ENCODE peak calls at places on chromosome X, in seven cellular contexts. I is esophagus squamous epithelium, M is ovary, G is upper lobe of right lung, U is mammary epithelial cell, S is transverse colon, B is adipocyte. N is an unnamed sample. For H3K9me3, the result is how much of the 10 kb centered on the place peaks cover.

GRCh38 chrX:136779346-136779781 is 1.4 kb downstream of the ARHGEF6 start:
- DNase-seq in I (no peak), M (no peak), G (no peak), U (no peak), S (no peak), B (no peak), N (no peak)

GRCh38 chrX:104659037-104659744 is 93.2 kb downstream of the IL1RAPL2 start:
- DNase-seq in I (no peak), M (peak), G (no peak), U (peak), S (no peak), B (no peak), N (peak)

GRCh38 chrX:17042046-17042445 is 95.6 kb downstream of the REPS2 start:
- DNase-seq in I (no peak), M (no peak), G (no peak), U (no peak), S (no peak), B (peak), N (no peak)

GRCh38 chrX:53087378-53087777 is 5.2 kb downstream of the TSPYL2 start:
- DNase-seq in I (no peak), M (no peak), G (no peak), U (no peak), S (no peak), B (no peak), N (no peak)

GRCh38 chrX:48631376-48632090 is 34.2 kb downstream of the WDR13 start:
- DNase-seq in I (peak), M (peak), G (peak), U (peak), S (peak), B (peak), N (peak)

GRCh38 chrX:40012800-40013682 is 84.7 kb downstream of the BCOR start:
- DNase-seq in I (no peak), M (peak), G (peak), U (peak), S (peak), B (peak), N (peak)

GRCh38 chrX:71919436-71919835 is 8.8 kb downstream of the NHSL2 start:
- DNase-seq in I (no peak), M (no peak), G (no peak), U (no peak), S (no peak), B (peak), N (no peak)

GRCh38 chrX:23907106-23907495 is 637 bp downstream of the APOO start:
- DNase-seq in I (no peak), M (no peak), G (no peak), U (no peak), S (no peak), B (no peak), N (no peak)

GRCh38 chrX:40727599-40728252 is 7.6 kb downstream of the MED14 start:
- DNase-seq in I (no peak), M (no peak), G (no peak), U (no peak), S (no peak), B (no peak), N (no peak)

GRCh38 chrX:66014084-66014483 is 25.8 kb downstream of the VSIG4 start:
- DNase-seq in I (no peak), M (no peak), G (no peak), U (no peak), S (no peak), B (no peak), N (no peak)

GRCh38 chrX:120205816-120206753 is 44.5 kb upstream of the ZBTB33 start:
- DNase-seq in I (no peak), M (no peak), G (no peak), U (peak), S (no peak), B (no peak), N (no peak)

GRCh38 chrX:10685923-10686595 is 65.7 kb upstream of the MID1 start:
- DNase-seq in I (no peak), M (no peak), G (no peak), U (peak), S (no peak), B (no peak), N (no peak)

GRCh38 chrX:141814213-141814857 is 23.8 kb upstream of the MAGEC3 start:
- DNase-seq in I (no peak), M (no peak), G (no peak), U (no peak), S (no peak), B (no peak), N (no peak)

GRCh38 chrX:130280901-130281300 is 12.2 kb upstream of the ZNF280C start:
- DNase-seq in I (no peak), M (no peak), G (no peak), U (no peak), S (no peak), B (no peak), N (no peak)

GRCh38 chrX:66638591-66639500 is at the start of gene EDA2R:
- DNase-seq in I (no peak), M (peak), G (no peak), U (peak), S (peak), B (peak), N (peak)

GRCh38 chrX:129762448-129762847 is 17.3 kb upstream of the SASH3 start:
- DNase-seq in I (no peak), M (no peak), G (no peak), U (no peak), S (no peak), B (no peak), N (no peak)

GRCh38 chrX:14927391-14927790 is 54.2 kb downstream of the MOSPD2 start:
- DNase-seq in I (no peak), M (no peak), G (no peak), U (no peak), S (no peak), B (peak), N (no peak)

GRCh38 chrX:119654112-119654531 is 38.8 kb downstream of the SEPTIN6 start:
- DNase-seq in I (no peak), M (peak), G (no peak), U (no peak), S (no peak), B (peak), N (no peak)

DNA sequence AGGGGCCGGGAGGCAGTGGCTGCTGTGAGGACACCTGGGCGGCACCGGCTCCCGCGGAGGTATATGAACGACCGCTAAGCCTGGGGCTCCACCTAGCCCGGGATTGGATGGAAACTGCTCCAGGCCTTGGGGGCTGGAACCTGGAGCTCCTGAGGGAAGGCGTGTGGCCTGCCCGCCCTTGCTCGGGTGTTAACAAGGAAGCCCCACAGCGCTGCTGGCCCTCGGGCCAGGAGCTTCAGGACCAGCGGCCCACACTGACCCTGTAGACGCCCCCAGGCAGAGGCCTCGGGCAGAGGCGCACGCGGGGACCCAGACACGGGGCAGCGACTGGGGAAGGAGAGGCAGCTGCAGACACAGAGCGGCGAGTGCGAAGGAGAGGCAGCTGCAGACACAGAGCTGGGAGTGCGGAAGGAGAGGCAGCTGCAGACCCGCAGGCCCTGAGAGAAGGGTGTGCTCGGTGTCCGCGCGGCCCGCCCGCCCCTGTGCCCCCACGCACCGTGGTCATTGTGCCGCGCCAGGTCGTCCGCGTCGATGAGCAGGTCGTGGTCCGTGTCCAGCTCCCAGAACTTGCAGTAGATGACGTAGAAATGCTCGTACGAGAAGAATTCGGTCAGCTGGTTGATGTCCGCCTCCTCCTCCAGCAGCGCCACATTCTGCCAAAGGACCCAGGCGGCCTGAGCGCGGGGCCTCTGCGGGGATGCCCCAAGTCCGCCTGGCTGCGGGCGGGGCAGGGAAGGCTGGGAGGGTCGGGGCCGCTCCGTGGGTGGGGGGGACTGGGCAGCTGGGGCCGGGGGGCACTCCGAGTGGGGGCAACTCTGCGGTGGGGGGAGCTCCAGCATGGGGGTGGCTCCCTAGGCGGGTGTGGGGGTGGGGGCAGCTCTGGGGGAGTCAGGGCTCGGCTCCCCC is 26.7 kb upstream of the GTPBP6 start:
- DNase-seq in I (no peak), M (peak), G (peak), U (no peak), S (no peak), B (no peak), N (peak)
- H3K9me3 ChIP-seq in I (under half), M (under half), G (under half), U (under half), S (under half), B (under half), N (under half)

GRCh38 chrX:13151806-13152510 is 107.5 kb upstream of the FAM9C start:
- DNase-seq in I (no peak), M (no peak), G (no peak), U (no peak), S (no peak), B (no peak), N (no peak)
- H3K9me3 ChIP-seq in I (under half), M (under half), G (under half), U (under half), S (under half), B (under half), N (under half)

DNA sequence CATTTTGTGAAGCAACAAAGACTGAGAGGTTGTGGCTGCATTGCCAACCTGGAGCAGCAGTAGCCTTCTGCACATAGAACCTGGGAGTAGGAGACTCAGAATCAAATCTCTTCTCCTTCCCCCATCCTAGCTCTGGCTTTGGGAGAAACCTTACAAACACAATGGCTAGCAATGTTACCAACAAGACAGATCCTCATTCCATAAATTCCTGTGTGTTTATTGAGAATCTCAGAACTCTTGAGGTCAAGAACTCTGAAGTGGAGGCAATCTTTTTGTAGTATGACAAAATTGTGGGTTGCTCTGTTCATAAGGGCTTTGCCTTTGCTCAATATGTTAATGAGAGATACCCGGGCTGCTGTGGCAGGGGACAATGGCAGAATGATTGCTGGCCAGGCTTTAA is 406.7 kb upstream of the SPANXN1 start:
- DNase-seq in I (no peak), M (no peak), G (no peak), U (peak), S (no peak), B (no peak), N (no peak)
- H3K9me3 ChIP-seq in I (under half), M (under half), G (under half), U (under half), S (under half), B (under half), N (under half)

GRCh38 chrX:67648361-67648760 is 104.5 kb downstream of the AR start:
- DNase-seq in I (no peak), M (no peak), G (no peak), U (no peak), S (no peak), B (no peak), N (no peak)

GRCh38 chrX:67651437-67652142 is 107.8 kb downstream of the AR start:
- DNase-seq in I (no peak), M (no peak), G (no peak), U (no peak), S (no peak), B (no peak), N (no peak)

GRCh38 chrX:67652581-67652980 is 108.8 kb downstream of the AR start:
- DNase-seq in I (no peak), M (no peak), G (no peak), U (no peak), S (no peak), B (no peak), N (no peak)

GRCh38 chrX:67654301-67654700 is 110.5 kb downstream of the AR start:
- DNase-seq in I (no peak), M (no peak), G (no peak), U (no peak), S (no peak), B (no peak), N (no peak)
- H3K9me3 ChIP-seq in I (under half), M (under half), G (under half), U (under half), S (under half), B (under half), N (under half)

GRCh38 chrX:154596290-154596929 is 11.5 kb downstream of the CTAG1A start:
- DNase-seq in I (no peak), M (no peak), G (no peak), U (peak), S (no peak), B (peak), N (no peak)

GRCh38 chrX:154593201-154593600 is 8.3 kb downstream of the CTAG1A start:
- DNase-seq in I (no peak), M (no peak), G (no peak), U (no peak), S (no peak), B (no peak), N (peak)

GRCh38 chrX:154594491-154594890 is 9.6 kb downstream of the CTAG1A start:
- DNase-seq in I (no peak), M (no peak), G (no peak), U (no peak), S (no peak), B (no peak), N (no peak)

GRCh38 chrX:154597221-154597620 is 12.3 kb downstream of the CTAG1A start:
- DNase-seq in I (no peak), M (no peak), G (no peak), U (no peak), S (no peak), B (no peak), N (no peak)

GRCh38 chrX:154595559-154595958 is 10.6 kb downstream of the CTAG1A start:
- DNase-seq in I (no peak), M (no peak), G (no peak), U (no peak), S (no peak), B (no peak), N (no peak)
- H3K9me3 ChIP-seq in I (under half), M (under half), G (under half), U (under half), S (under half), B (under half), N (under half)

GRCh38 chrX:45497290-45497689 is 296.6 kb upstream of the DIPK2B start:
- DNase-seq in I (no peak), M (no peak), G (no peak), U (peak), S (no peak), B (no peak), N (no peak)

GRCh38 chrX:45506149-45506768 is 305.6 kb upstream of the DIPK2B start:
- DNase-seq in I (no peak), M (no peak), G (no peak), U (no peak), S (no peak), B (no peak), N (no peak)

GRCh38 chrX:45505214-45505613 is 304.5 kb upstream of the DIPK2B start:
- DNase-seq in I (no peak), M (no peak), G (no peak), U (peak), S (no peak), B (peak), N (no peak)

DNA sequence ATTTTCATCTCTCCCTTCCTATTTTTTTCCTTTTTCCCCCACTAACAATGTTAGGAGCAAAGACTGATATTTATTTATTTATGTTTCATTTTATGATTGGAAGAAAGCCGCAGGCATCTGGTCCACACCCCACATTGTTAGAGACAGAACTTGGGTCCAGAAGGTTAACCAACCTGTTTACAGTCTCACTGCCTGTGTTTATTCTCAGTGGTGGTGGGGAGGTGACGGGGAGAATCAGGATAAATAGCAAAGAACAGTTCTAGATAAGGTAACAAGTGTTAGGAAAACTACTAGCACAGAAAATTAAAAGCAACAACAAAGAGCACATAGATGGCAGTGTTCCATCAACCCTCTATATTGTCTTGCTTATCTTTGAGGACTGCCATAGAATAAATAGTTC is 301.7 kb upstream of the DIPK2B start:
- DNase-seq in I (no peak), M (no peak), G (no peak), U (no peak), S (no peak), B (no peak), N (no peak)
- H3K9me3 ChIP-seq in I (under half), M (under half), G (under half), U (under half), S (under half), B (under half), N (under half)

DNA sequence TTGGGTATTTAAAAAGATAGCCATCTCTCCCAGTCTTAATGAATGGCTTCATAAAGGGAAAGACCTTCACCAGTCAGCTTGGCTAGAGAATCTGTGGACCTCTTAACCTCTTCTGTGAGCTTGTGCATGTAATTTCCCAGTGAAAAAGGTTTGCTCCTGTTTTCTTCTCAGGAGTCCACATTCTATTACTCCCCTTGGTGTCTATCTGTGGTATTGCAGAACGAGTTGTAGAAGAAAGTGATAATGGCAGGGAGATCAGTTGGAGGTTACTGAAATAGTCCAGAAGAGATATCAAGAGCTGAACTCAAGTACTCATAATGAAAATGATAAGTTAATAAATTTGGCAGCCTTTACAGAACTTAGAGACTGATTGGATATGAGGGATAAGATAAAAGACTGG is 16.5 kb upstream of the VAMP7 start:
- DNase-seq in I (no peak), M (no peak), G (no peak), U (no peak), S (no peak), B (no peak), N (no peak)
- H3K9me3 ChIP-seq in I (under half), M (under half), G (under half), U (under half), S (under half), B (under half), N (under half)

GRCh38 chrX:19616016-19616415 is 100.7 kb upstream of the MAP3K15 start:
- DNase-seq in I (no peak), M (no peak), G (no peak), U (no peak), S (no peak), B (no peak), N (no peak)

GRCh38 chrX:19611636-19612376 is 96.5 kb upstream of the MAP3K15 start:
- DNase-seq in I (no peak), M (no peak), G (no peak), U (no peak), S (no peak), B (no peak), N (no peak)

GRCh38 chrX:19617550-19617949 is 102.2 kb upstream of the MAP3K15 start:
- DNase-seq in I (no peak), M (no peak), G (no peak), U (no peak), S (no peak), B (no peak), N (no peak)

GRCh38 chrX:19616959-19617358 is 101.7 kb upstream of the MAP3K15 start:
- DNase-seq in I (no peak), M (no peak), G (no peak), U (no peak), S (no peak), B (peak), N (no peak)

GRCh38 chrX:19613645-19614323 is 98.5 kb upstream of the MAP3K15 start:
- DNase-seq in I (no peak), M (no peak), G (peak), U (no peak), S (peak), B (no peak), N (no peak)
- H3K9me3 ChIP-seq in I (under half), M (under half), G (under half), U (under half), S (under half), B (under half), N (under half)

N was measured in aorta.